ENCODE peak calls at places on chromosomes 5 and 9, in five cellular contexts. One of them, this sample, is unnamed.

GRCh38 chr5:4640793-4641192 is 499.3 kb upstream of the ADAMTS16 start:
- DNase-seq in stimulated activated CD4-positive, alpha-beta T cell treated with anti-CD3 and anti-CD28 coated beads, Interleukin-4, amount 100 ng/mL, for 24 hours: no peak
- DNase-seq in A549: no peak
- DNase-seq in ELR: no peak
- DNase-seq in central memory CD4-positive, alpha-beta T cell: no peak
- DNase-seq in this sample: no peak

GRCh38 chr5:149130932-149131273 is 10.4 kb upstream of the ABLIM3 start:
- DNase-seq in stimulated activated CD4-positive, alpha-beta T cell treated with anti-CD3 and anti-CD28 coated beads, Interleukin-4, amount 100 ng/mL, for 24 hours: no peak
- DNase-seq in A549: no peak
- DNase-seq in ELR: no peak
- DNase-seq in central memory CD4-positive, alpha-beta T cell: no peak
- DNase-seq in this sample: no peak

GRCh38 chr9:36922548-36922947 is 111.5 kb downstream of the PAX5 start:
- DNase-seq in stimulated activated CD4-positive, alpha-beta T cell treated with anti-CD3 and anti-CD28 coated beads, Interleukin-4, amount 100 ng/mL, for 24 hours: no peak
- DNase-seq in A549: peak
- DNase-seq in ELR: peak
- DNase-seq in central memory CD4-positive, alpha-beta T cell: no peak
- DNase-seq in this sample: no peak

GRCh38 chr5:116859666-116860320 is 285.2 kb upstream of the SEMA6A start:
- DNase-seq in stimulated activated CD4-positive, alpha-beta T cell treated with anti-CD3 and anti-CD28 coated beads, Interleukin-4, amount 100 ng/mL, for 24 hours: no peak
- DNase-seq in A549: no peak
- DNase-seq in ELR: no peak
- DNase-seq in central memory CD4-positive, alpha-beta T cell: no peak
- DNase-seq in this sample: no peak

GRCh38 chr5:158074992-158075769 is 216.2 kb upstream of the CLINT1 start:
- DNase-seq in stimulated activated CD4-positive, alpha-beta T cell treated with anti-CD3 and anti-CD28 coated beads, Interleukin-4, amount 100 ng/mL, for 24 hours: peak
- DNase-seq in A549: peak
- DNase-seq in ELR: peak
- DNase-seq in central memory CD4-positive, alpha-beta T cell: peak
- DNase-seq in this sample: peak

GRCh38 chr9:22214021-22214420 is 204.9 kb upstream of the CDKN2B start:
- DNase-seq in stimulated activated CD4-positive, alpha-beta T cell treated with anti-CD3 and anti-CD28 coated beads, Interleukin-4, amount 100 ng/mL, for 24 hours: no peak
- DNase-seq in A549: no peak
- DNase-seq in ELR: peak
- DNase-seq in central memory CD4-positive, alpha-beta T cell: no peak
- DNase-seq in this sample: no peak

GRCh38 chr5:36606437-36607113 is at the start of gene SLC1A3:
- DNase-seq in stimulated activated CD4-positive, alpha-beta T cell treated with anti-CD3 and anti-CD28 coated beads, Interleukin-4, amount 100 ng/mL, for 24 hours: peak
- DNase-seq in A549: peak
- DNase-seq in ELR: peak
- DNase-seq in central memory CD4-positive, alpha-beta T cell: no peak
- DNase-seq in this sample: peak

GRCh38 chr9:134802201-134802795 is 78.3 kb upstream of the FCN2 start:
- DNase-seq in stimulated activated CD4-positive, alpha-beta T cell treated with anti-CD3 and anti-CD28 coated beads, Interleukin-4, amount 100 ng/mL, for 24 hours: no peak
- DNase-seq in A549: no peak
- DNase-seq in ELR: no peak
- DNase-seq in central memory CD4-positive, alpha-beta T cell: no peak
- DNase-seq in this sample: no peak

GRCh38 chr5:39714036-39714698 is 289.4 kb upstream of the DAB2 start:
- DNase-seq in stimulated activated CD4-positive, alpha-beta T cell treated with anti-CD3 and anti-CD28 coated beads, Interleukin-4, amount 100 ng/mL, for 24 hours: peak
- DNase-seq in A549: peak
- DNase-seq in ELR: peak
- DNase-seq in central memory CD4-positive, alpha-beta T cell: peak
- DNase-seq in this sample: peak

GRCh38 chr9:133960568-133961129 is 31.5 kb downstream of the VAV2 start:
- DNase-seq in stimulated activated CD4-positive, alpha-beta T cell treated with anti-CD3 and anti-CD28 coated beads, Interleukin-4, amount 100 ng/mL, for 24 hours: no peak
- DNase-seq in A549: no peak
- DNase-seq in ELR: no peak
- DNase-seq in central memory CD4-positive, alpha-beta T cell: no peak
- DNase-seq in this sample: no peak

GRCh38 chr5:51381801-51382507 is 1.3 kb upstream of the ISL1 start:
- DNase-seq in stimulated activated CD4-positive, alpha-beta T cell treated with anti-CD3 and anti-CD28 coated beads, Interleukin-4, amount 100 ng/mL, for 24 hours: no peak
- DNase-seq in A549: no peak
- DNase-seq in ELR: peak
- DNase-seq in central memory CD4-positive, alpha-beta T cell: no peak
- DNase-seq in this sample: no peak

GRCh38 chr5:124581866-124582650 is 164.4 kb downstream of the ZNF608 start:
- DNase-seq in stimulated activated CD4-positive, alpha-beta T cell treated with anti-CD3 and anti-CD28 coated beads, Interleukin-4, amount 100 ng/mL, for 24 hours: no peak
- DNase-seq in A549: no peak
- DNase-seq in ELR: no peak
- DNase-seq in central memory CD4-positive, alpha-beta T cell: no peak
- DNase-seq in this sample: peak

GRCh38 chr9:120040896-120041295 is 539.1 kb downstream of the CDK5RAP2 start:
- DNase-seq in stimulated activated CD4-positive, alpha-beta T cell treated with anti-CD3 and anti-CD28 coated beads, Interleukin-4, amount 100 ng/mL, for 24 hours: no peak
- DNase-seq in A549: no peak
- DNase-seq in ELR: no peak
- DNase-seq in central memory CD4-positive, alpha-beta T cell: no peak
- DNase-seq in this sample: no peak

GRCh38 chr9:123924727-123925126 is 5.2 kb downstream of the DENND1A start:
- DNase-seq in stimulated activated CD4-positive, alpha-beta T cell treated with anti-CD3 and anti-CD28 coated beads, Interleukin-4, amount 100 ng/mL, for 24 hours: no peak
- DNase-seq in A549: no peak
- DNase-seq in ELR: peak
- DNase-seq in central memory CD4-positive, alpha-beta T cell: no peak
- DNase-seq in this sample: no peak

GRCh38 chr9:88476491-88477271 is 58.3 kb upstream of the NXNL2 start:
- DNase-seq in stimulated activated CD4-positive, alpha-beta T cell treated with anti-CD3 and anti-CD28 coated beads, Interleukin-4, amount 100 ng/mL, for 24 hours: no peak
- DNase-seq in A549: no peak
- DNase-seq in ELR: peak
- DNase-seq in central memory CD4-positive, alpha-beta T cell: no peak
- DNase-seq in this sample: peak

GRCh38 chr5:160797020-160797419 is 55.0 kb downstream of the ATP10B start:
- DNase-seq in stimulated activated CD4-positive, alpha-beta T cell treated with anti-CD3 and anti-CD28 coated beads, Interleukin-4, amount 100 ng/mL, for 24 hours: no peak
- DNase-seq in A549: no peak
- DNase-seq in ELR: no peak
- DNase-seq in central memory CD4-positive, alpha-beta T cell: no peak
- DNase-seq in this sample: no peak

GRCh38 chr9:123544007-123544827 is 188.2 kb downstream of the CRB2 start:
- DNase-seq in stimulated activated CD4-positive, alpha-beta T cell treated with anti-CD3 and anti-CD28 coated beads, Interleukin-4, amount 100 ng/mL, for 24 hours: peak
- DNase-seq in A549: peak
- DNase-seq in ELR: peak
- DNase-seq in central memory CD4-positive, alpha-beta T cell: no peak
- DNase-seq in this sample: peak

GRCh38 chr5:116402235-116402634 is 172.4 kb downstream of the SEMA6A start:
- DNase-seq in stimulated activated CD4-positive, alpha-beta T cell treated with anti-CD3 and anti-CD28 coated beads, Interleukin-4, amount 100 ng/mL, for 24 hours: no peak
- DNase-seq in A549: no peak
- DNase-seq in ELR: no peak
- DNase-seq in central memory CD4-positive, alpha-beta T cell: no peak
- DNase-seq in this sample: no peak

GRCh38 chr9:34648673-34649072 is 2.2 kb downstream of the GALT start:
- DNase-seq in stimulated activated CD4-positive, alpha-beta T cell treated with anti-CD3 and anti-CD28 coated beads, Interleukin-4, amount 100 ng/mL, for 24 hours: no peak
- DNase-seq in A549: no peak
- DNase-seq in ELR: no peak
- DNase-seq in central memory CD4-positive, alpha-beta T cell: no peak
- DNase-seq in this sample: no peak

GRCh38 chr9:116494815-116495634 is 192.1 kb upstream of the TRIM32 start:
- DNase-seq in stimulated activated CD4-positive, alpha-beta T cell treated with anti-CD3 and anti-CD28 coated beads, Interleukin-4, amount 100 ng/mL, for 24 hours: peak
- DNase-seq in A549: peak
- DNase-seq in ELR: peak
- DNase-seq in central memory CD4-positive, alpha-beta T cell: no peak
- DNase-seq in this sample: no peak

GRCh38 chr5:59264641-59265245 is 628.8 kb downstream of the PDE4D start:
- DNase-seq in stimulated activated CD4-positive, alpha-beta T cell treated with anti-CD3 and anti-CD28 coated beads, Interleukin-4, amount 100 ng/mL, for 24 hours: no peak
- DNase-seq in A549: no peak
- DNase-seq in ELR: no peak
- DNase-seq in central memory CD4-positive, alpha-beta T cell: no peak
- DNase-seq in this sample: no peak

GRCh38 chr5:159906957-159907356 is 9.3 kb upstream of the ADRA1B start:
- DNase-seq in stimulated activated CD4-positive, alpha-beta T cell treated with anti-CD3 and anti-CD28 coated beads, Interleukin-4, amount 100 ng/mL, for 24 hours: no peak
- DNase-seq in A549: peak
- DNase-seq in ELR: no peak
- DNase-seq in central memory CD4-positive, alpha-beta T cell: no peak
- DNase-seq in this sample: no peak

GRCh38 chr5:15785636-15786035 is 285.7 kb downstream of the FBXL7 start:
- DNase-seq in stimulated activated CD4-positive, alpha-beta T cell treated with anti-CD3 and anti-CD28 coated beads, Interleukin-4, amount 100 ng/mL, for 24 hours: no peak
- DNase-seq in A549: no peak
- DNase-seq in ELR: no peak
- DNase-seq in central memory CD4-positive, alpha-beta T cell: no peak
- DNase-seq in this sample: no peak

GRCh38 chr9:20754556-20754955 is 70.5 kb downstream of the FOCAD start:
- DNase-seq in stimulated activated CD4-positive, alpha-beta T cell treated with anti-CD3 and anti-CD28 coated beads, Interleukin-4, amount 100 ng/mL, for 24 hours: no peak
- DNase-seq in A549: no peak
- DNase-seq in ELR: no peak
- DNase-seq in central memory CD4-positive, alpha-beta T cell: no peak
- DNase-seq in this sample: peak

GRCh38 chr9:112176410-112177010 is 1.4 kb upstream of the SUSD1 start:
- DNase-seq in stimulated activated CD4-positive, alpha-beta T cell treated with anti-CD3 and anti-CD28 coated beads, Interleukin-4, amount 100 ng/mL, for 24 hours: no peak
- DNase-seq in A549: peak
- DNase-seq in ELR: no peak
- DNase-seq in central memory CD4-positive, alpha-beta T cell: peak
- DNase-seq in this sample: no peak

GRCh38 chr5:43320846-43321245 is 7.6 kb upstream of the HMGCS1 start:
- DNase-seq in stimulated activated CD4-positive, alpha-beta T cell treated with anti-CD3 and anti-CD28 coated beads, Interleukin-4, amount 100 ng/mL, for 24 hours: no peak
- DNase-seq in A549: no peak
- DNase-seq in ELR: no peak
- DNase-seq in central memory CD4-positive, alpha-beta T cell: no peak
- DNase-seq in this sample: no peak

GRCh38 chr9:114373960-114374730 is 13.6 kb downstream of the AKNA start:
- DNase-seq in stimulated activated CD4-positive, alpha-beta T cell treated with anti-CD3 and anti-CD28 coated beads, Interleukin-4, amount 100 ng/mL, for 24 hours: no peak
- DNase-seq in A549: no peak
- DNase-seq in ELR: no peak
- DNase-seq in central memory CD4-positive, alpha-beta T cell: no peak
- DNase-seq in this sample: no peak

GRCh38 chr5:54611290-54611951 is 93.9 kb downstream of the SNX18 start:
- DNase-seq in stimulated activated CD4-positive, alpha-beta T cell treated with anti-CD3 and anti-CD28 coated beads, Interleukin-4, amount 100 ng/mL, for 24 hours: no peak
- DNase-seq in A549: no peak
- DNase-seq in ELR: peak
- DNase-seq in central memory CD4-positive, alpha-beta T cell: no peak
- DNase-seq in this sample: no peak

GRCh38 chr9:76652894-76653293 is 111.3 kb upstream of the PCA3 start:
- DNase-seq in stimulated activated CD4-positive, alpha-beta T cell treated with anti-CD3 and anti-CD28 coated beads, Interleukin-4, amount 100 ng/mL, for 24 hours: no peak
- DNase-seq in A549: no peak
- DNase-seq in ELR: no peak
- DNase-seq in central memory CD4-positive, alpha-beta T cell: no peak
- DNase-seq in this sample: peak